ENCODE peak calls at places on chromosomes 4 and X, in five cellular contexts. D is IMR-90, H is H9, Q is neuronal stem cell, Z is mesenchymal stem cell. G is an unnamed sample. For H3K4me1, the result is how much of the 10 kb centered on the place peaks cover.

GRCh38 chr4:104457308-104457981 is 37.2 kb downstream of the CXXC4 start:
- DNase-seq in Q (no peak), D (no peak), Z (no peak), H (no peak), G (no peak)

GRCh38 chr4:184838249-184839074 is 12.7 kb upstream of the ACSL1 start:
- DNase-seq in H (no peak), D (peak), Z (no peak), Q (no peak), G (peak)

GRCh38 chr4:36990108-36990872 is 254.3 kb upstream of the NWD2 start:
- DNase-seq in D (no peak), H (no peak), Q (no peak), Z (no peak), G (no peak)

GRCh38 chr4:158410272-158410671 is 111.4 kb upstream of the RXFP1 start:
- DNase-seq in D (peak), Q (no peak), Z (no peak), H (no peak), G (peak)

GRCh38 chr4:126038492-126039236 is 723.9 kb downstream of the FAT4 start:
- DNase-seq in H (no peak), D (no peak), Q (no peak), Z (peak), G (no peak)

GRCh38 chr4:101593666-101594065 is 196.9 kb upstream of the BANK1 start:
- DNase-seq in Z (no peak), D (peak), Q (no peak), H (no peak), G (no peak)

GRCh38 chrX:145393702-145394235 is 146.5 kb downstream of the SPANXN1 start:
- DNase-seq in D (no peak), Q (no peak), H (peak), Z (no peak), G (peak)

GRCh38 chrX:105273326-105273725 is 52.8 kb upstream of the TEX13A start:
- DNase-seq in D (no peak), Q (no peak), H (no peak), Z (no peak), G (peak)

GRCh38 chr4:39406763-39407583 is at the start of gene KLB:
- DNase-seq in Q (no peak), H (no peak), Z (no peak), D (no peak), G (no peak)

GRCh38 chr4:149713031-149713430 is 102.6 kb downstream of the IQCM start:
- DNase-seq in Z (no peak), H (no peak), Q (no peak), D (no peak), G (peak)

GRCh38 chr4:145404754-145405153 is 76.9 kb upstream of the SMAD1 start:
- DNase-seq in H (no peak), Q (peak), Z (no peak), D (no peak), G (no peak)

GRCh38 chr4:67700119-67700873 is 659 bp downstream of the UBA6 start:
- DNase-seq in H (no peak), Z (peak), Q (no peak), D (peak), G (no peak)

GRCh38 chr4:40918330-40918729 is 168.6 kb downstream of the NSUN7 start:
- DNase-seq in Q (no peak), D (peak), Z (peak), H (no peak), G (no peak)

GRCh38 chrX:150621652-150622051 is 53.2 kb downstream of the MTM1 start:
- DNase-seq in Z (no peak), D (no peak), Q (no peak), H (no peak), G (no peak)

GRCh38 chrX:41301438-41301824 is 32.5 kb upstream of the DDX3X start:
- DNase-seq in Z (no peak), D (no peak), Q (no peak), H (no peak), G (no peak)

GRCh38 chrX:17758382-17758781 is 21.1 kb downstream of the SCML1 start:
- DNase-seq in H (no peak), D (no peak), Q (no peak), Z (no peak), G (no peak)

GRCh38 chrX:70134116-70134477 is 850 bp downstream of the IGBP1 start:
- DNase-seq in H (no peak), D (peak), Z (peak), Q (peak), G (peak)

DNA sequence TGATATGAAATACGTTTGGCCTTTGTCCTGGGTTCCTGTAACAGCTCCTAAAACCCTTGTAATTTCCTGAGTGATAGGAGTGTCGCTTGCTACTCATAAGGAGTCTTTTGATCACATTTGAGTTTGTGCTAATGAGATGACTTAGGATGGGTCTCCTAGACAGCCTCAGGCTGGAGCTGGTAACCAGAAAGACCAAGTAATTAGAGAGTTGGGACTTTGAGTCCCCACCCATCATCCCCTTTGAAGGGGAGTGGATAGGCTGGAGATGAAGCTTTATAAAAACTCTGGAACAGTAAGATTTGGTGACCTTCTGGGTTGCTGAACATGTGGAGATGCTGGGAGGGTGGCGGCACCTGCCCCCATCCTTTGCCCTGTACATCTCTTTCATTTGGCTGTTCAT is 2.9 kb downstream of the SEC24B start:
- DNase-seq in D (no peak), Q (no peak), Z (no peak), H (no peak), G (peak)
- H3K4me1 ChIP-seq in D (under half), Q (under half), Z (under half), H (under half), G (under half)

DNA sequence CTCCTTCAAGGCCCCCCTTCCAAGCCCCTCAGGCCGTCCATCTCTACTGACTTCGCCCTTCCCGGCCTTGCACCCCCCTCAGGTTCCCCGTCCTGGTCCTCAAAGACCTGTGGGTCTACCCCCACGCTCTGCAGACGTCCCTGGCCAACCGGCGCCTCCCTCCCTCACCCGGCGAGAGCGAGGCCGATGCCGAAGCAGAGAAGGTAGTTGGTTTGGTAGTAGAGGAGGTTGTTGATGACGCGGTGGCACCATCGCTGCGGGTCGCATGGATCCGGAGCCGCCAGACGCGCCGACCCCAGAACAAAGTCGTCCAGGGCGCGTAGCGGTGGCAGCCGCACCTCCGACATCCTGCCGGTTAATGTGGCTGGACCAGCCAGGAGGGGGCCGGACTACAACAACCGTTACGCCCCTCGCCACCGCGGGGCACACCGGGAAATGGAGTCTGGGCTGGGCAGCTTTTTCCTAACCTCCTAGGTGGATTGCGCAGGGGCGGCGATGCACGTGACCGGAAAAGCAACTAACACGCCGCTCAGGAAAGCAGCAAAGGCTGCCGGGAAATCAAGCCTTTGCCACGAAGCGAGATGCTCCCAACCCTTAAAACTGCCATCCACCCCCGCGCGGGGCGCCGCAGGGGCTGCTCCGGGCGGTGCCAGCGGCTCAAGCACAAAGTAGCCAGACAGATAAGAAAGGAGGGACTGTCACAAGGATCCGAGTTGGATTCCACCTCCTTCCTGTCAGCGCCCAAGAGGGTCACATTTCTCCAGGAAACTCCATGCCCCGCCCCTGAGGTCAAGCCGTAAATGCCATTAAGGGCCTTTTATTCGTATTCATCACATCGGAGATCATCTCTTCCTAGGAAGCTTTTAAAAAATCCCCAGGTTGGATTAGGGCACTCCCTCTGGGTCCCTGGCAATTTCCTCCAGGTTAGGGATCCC is at the start of gene PRAF2:
- DNase-seq in H (peak), D (peak), Q (peak), Z (peak), G (peak)
- H2BK120ac ChIP-seq in H (no peak), D (no peak), Q (no peak), Z (no peak), G (no peak)

GRCh38 chr4:151991001-151991883 is 230.4 kb upstream of the GATB start:
- DNase-seq in Q (no peak), D (no peak), H (no peak), Z (no peak), G (no peak)
- H3K4me2 ChIP-seq in Q (no peak), D (no peak), H (no peak), Z (no peak), G (no peak)

GRCh38 chr4:3373468-3373867 is 68.3 kb upstream of the HGFAC start:
- DNase-seq in Z (no peak), H (no peak), D (no peak), Q (no peak), G (no peak)
- H3K4me1 ChIP-seq in Z (under half), H (under half), D (under half), Q (under half), G (under half)

GRCh38 chr4:15001248-15001824 is 945 bp upstream of the CPEB2 start:
- DNase-seq in H (no peak), D (peak), Z (peak), Q (peak), G (peak)
- H2BK120ac ChIP-seq in H (no peak), D (peak), Z (peak), Q (no peak), G (no peak)

DNA sequence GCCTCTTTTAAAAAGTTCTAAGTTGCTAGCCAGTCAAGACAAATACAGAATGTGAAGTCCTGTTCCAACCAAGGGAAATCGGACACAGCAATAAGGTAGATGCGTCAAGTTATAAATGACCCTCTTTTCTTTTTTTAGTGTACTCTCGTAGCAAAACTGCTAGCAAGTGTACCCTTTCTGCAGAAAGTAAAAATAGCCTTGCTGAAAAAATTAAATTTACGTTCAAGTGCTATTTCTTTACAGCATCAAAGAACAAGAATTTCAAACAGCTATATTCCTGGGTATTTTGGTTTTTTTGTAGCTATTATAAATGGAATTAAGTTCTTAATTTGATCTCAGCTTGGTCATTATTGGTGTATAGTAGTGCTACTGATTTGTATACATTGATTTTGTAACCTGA is 119.2 kb downstream of the NAA11 start:
- DNase-seq in D (no peak), Q (no peak), H (no peak), Z (no peak), G (no peak)
- H3K4me2 ChIP-seq in D (no peak), Q (peak), H (no peak), Z (no peak), G (no peak)